ENCODE peak calls at places on chromosomes 16 and 17, in five cellular contexts. M, K, L, Y and Z are unnamed samples.
A peak's percentile ranks its signal among the peaks of the same experiment; 100 is the strongest.

GRCh38 chr17:64172510-64172909 is 42.6 kb upstream of the ERN1 start:
- DNase-seq in M (no peak), K (no peak), L (no peak), Y (no peak), Z (no peak)

GRCh38 chr16:57723170-57723569 is 12.4 kb upstream of the KATNB1 start:
- DNase-seq in M (no peak), K (no peak), L (no peak), Y (peak; percentile 34), Z (no peak)

GRCh38 chr16:54936979-54937672 is 6.5 kb downstream of the IRX5 start:
- DNase-seq in M (peak; percentile 74), K (peak; percentile 85), L (no peak), Y (peak; percentile 48), Z (peak; percentile 32)

GRCh38 chr16:14205666-14206065 is 134.5 kb downstream of the MRTFB start:
- DNase-seq in M (peak; percentile 11), K (no peak), L (no peak), Y (no peak), Z (no peak)

GRCh38 chr17:17455173-17455572 is 21.6 kb upstream of the MED9 start:
- DNase-seq in M (no peak), K (no peak), L (no peak), Y (no peak), Z (no peak)

GRCh38 chr16:55146939-55147338 is 177.1 kb upstream of the IRX6 start:
- DNase-seq in M (no peak), K (peak; percentile 65), L (no peak), Y (no peak), Z (no peak)

GRCh38 chr17:2564876-2565275 is 28.6 kb upstream of the PAFAH1B1 start:
- DNase-seq in M (no peak), K (peak; percentile 8), L (no peak), Y (peak; percentile 35), Z (no peak)

GRCh38 chr17:66661411-66661843 is 173.5 kb upstream of the CACNG5 start:
- DNase-seq in M (peak; percentile 52), K (peak; percentile 11), L (peak; percentile 69), Y (peak; percentile 26), Z (peak; percentile 6)

GRCh38 chr17:67636841-67637240 is 80.9 kb upstream of the NOL11 start:
- DNase-seq in M (peak; percentile 79), K (peak; percentile 29), L (no peak), Y (no peak), Z (peak; percentile 3)

GRCh38 chr17:77664097-77664729 is 294.3 kb upstream of the TNRC6C start:
- DNase-seq in M (no peak), K (no peak), L (no peak), Y (no peak), Z (no peak)

GRCh38 chr17:56359518-56359917 is 206.2 kb downstream of the ANKFN1 start:
- DNase-seq in M (no peak), K (no peak), L (no peak), Y (no peak), Z (no peak)

GRCh38 chr17:50380369-50381259 is 7.6 kb downstream of the EME1 start:
- DNase-seq in M (no peak), K (no peak), L (no peak), Y (no peak), Z (no peak)
- TF ChIP-seq CTCF in M (peak; percentile 11), K (peak; percentile 8), L (no peak), Y (no peak), Z (peak; percentile 50)

GRCh38 chr17:13735444-13735843 is 133.7 kb upstream of the HS3ST3A1 start:
- DNase-seq in M (no peak), K (peak; percentile 27), L (no peak), Y (peak; percentile 30), Z (peak; percentile 65)
- TF ChIP-seq CTCF in M (no peak), K (peak; percentile 19), L (no peak), Y (no peak), Z (peak; percentile 60)

DNA sequence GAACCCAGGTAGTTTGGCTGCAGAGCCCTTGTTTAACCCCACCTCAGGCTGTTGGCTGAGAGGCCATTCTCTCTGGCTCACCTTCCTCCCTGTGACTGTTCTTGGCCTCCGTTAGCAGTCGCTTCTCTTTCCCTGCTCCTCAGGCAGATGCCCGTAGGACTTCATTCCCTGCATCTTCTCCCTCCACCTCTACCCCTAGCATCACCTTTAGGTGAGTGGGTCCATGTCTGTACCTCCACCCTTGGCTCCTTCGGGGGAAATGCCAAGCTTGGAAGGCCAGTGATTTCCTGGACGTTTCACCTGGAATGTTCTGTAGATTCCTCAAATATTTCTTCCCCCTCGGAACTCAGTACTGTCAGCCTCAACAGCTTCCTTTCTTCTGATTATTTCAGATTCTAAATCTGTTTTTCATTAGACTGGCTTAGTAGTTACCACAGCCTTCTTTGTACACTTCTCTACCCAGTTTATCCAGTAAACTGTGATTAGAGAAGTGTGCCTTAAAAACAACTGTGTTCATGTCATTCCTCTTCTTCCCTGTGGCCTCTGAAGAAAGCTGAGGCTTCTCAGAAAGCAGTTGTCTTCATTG is 227.9 kb downstream of the MSI2 start:
- DNase-seq in M (peak; percentile 43), K (peak; percentile 86), L (no peak), Y (no peak), Z (peak; percentile 68)
- TF ChIP-seq CTCF in M (no peak), K (no peak), L (no peak), Y (no peak), Z (no peak)

DNA sequence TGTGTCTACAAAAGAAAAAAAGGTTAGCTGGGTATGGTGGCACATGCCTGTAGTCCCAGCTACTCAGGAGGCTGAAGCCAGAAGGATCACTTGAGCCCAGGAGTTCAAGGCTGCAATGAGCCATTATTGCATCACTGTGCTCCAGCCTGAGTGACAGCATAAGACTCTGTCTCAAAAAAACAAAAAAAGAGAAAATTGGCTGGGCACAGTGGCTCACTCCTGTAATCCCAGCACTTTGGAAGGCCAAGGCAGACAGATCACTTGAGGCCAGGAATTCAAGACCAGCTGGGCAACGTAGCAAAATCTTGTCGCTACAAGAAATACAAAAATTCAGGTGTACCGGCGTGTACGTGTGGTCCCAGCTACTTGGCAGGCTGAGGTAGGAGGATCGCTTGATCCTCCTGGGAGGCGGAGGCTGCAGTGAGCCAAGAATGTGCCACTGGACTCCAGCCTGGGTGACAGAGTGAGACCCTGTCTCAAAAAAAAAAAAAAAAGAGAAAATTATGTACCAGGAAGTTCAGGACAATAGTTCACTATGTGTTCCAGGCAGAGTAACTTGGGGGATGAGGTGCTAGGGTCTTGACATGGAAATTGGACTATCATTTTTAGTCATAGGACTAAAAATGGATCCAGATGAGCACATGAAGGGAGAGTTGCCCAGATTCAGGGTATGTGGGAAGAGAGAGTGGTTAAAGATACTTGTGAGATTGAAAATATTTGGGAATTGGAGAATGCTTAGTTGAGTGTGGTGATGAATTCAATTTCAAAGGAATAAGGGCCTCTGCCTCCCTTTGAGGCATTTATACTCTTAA is 11.0 kb downstream of the ALDH3A2 start:
- DNase-seq in M (no peak), K (no peak), L (no peak), Y (no peak), Z (no peak)
- TF ChIP-seq CTCF in M (no peak), K (no peak), L (no peak), Y (no peak), Z (no peak)

DNA sequence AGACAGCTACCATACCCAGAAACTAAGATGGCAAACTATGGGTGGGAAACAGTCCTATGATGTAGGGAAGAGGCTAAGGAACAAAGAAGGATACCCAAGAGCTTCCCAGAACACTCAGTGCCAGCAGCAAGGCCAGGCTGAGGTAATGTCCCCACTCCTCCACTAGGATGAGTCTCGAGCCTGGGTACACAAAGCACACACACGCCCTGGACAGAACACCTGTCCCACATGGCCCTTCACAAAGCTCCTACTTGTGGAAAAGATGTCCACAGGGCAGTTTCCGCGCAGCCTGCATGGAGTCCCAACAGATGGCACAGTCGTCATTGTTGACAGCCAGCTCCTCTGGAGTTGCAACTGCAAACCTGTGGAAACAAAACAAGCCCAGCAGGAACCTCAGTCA is 23.9 kb downstream of the AMFR start:
- DNase-seq in M (no peak), K (no peak), L (no peak), Y (no peak), Z (no peak)
- TF ChIP-seq CTCF in M (peak; percentile 23), K (peak; percentile 23), L (peak; percentile 38), Y (peak; percentile 22), Z (peak; percentile 59)

GRCh38 chr16:88780100-88781062 is 4.6 kb downstream of the PIEZO1 start:
- DNase-seq in M (no peak), K (no peak), L (no peak), Y (no peak), Z (no peak)

GRCh38 chr16:88782454-88783390 is 2.3 kb downstream of the PIEZO1 start:
- DNase-seq in M (peak; percentile 64), K (peak; percentile 71), L (no peak), Y (peak; percentile 27), Z (peak; percentile 79)

GRCh38 chr16:88779406-88780099 is 5.5 kb downstream of the PIEZO1 start:
- DNase-seq in M (no peak), K (no peak), L (no peak), Y (peak; percentile 57), Z (no peak)

GRCh38 chr16:88783391-88784073 is 1.5 kb downstream of the PIEZO1 start:
- DNase-seq in M (no peak), K (peak; percentile 47), L (no peak), Y (peak; percentile 45), Z (no peak)

DNA sequence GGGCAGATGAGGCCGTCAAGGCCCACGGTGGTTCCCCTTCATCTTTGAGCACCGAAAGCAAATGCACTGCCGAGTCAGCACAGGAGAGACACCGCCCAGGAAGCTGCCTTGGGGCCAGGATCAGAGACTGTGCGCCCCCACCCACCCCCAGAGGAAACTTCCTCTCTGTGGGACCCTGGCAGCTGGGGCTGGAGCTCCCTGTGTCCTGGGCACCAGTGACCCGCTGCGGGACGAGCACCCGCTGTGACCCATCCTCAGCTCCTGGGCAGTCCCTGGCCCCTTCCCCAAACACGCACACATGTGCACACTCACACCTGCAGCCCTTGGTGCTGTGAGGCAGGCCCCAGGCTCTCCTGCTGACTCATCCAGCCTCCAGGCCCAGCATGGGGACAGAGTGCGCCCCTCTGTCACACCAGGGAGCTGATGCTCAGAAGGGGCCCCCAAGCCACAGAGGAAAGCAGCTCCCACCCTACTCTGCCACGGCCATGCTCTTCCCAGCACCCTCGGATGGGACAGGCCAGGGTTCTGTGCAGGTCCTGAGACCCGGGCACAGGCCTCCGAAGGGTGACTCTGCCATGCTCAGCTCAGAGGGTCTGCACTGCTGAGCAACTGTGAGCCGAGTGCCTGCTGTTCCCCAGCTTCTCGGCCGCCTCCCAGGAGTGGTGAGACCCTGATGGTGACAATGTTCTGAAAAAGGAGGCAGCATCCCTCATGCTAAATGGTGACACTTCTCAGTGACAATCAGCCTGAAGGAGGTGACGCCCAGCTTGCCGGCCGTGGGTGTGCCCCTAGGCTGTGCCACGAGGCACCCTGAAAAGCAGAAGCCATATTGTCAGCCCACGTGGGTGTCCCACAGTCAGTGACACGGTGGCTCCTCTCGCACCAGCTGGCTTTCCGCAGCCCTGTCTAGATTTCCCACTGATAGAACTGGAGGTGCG is 3.6 kb downstream of the PIEZO1 start:
- DNase-seq in M (no peak), K (no peak), L (no peak), Y (no peak), Z (no peak)
- TF ChIP-seq CTCF in M (no peak), K (no peak), L (no peak), Y (no peak), Z (no peak)